ENCODE peak calls at places on chromosomes 13 and 19, in nine cellular contexts. V, H, B, Y, M, G, D, S and K are unnamed samples.

GRCh38 chr13:75607447-75607846 is 28.7 kb upstream of the LMO7 start:
- DNase-seq in V (no peak), H (no peak), B (no peak), Y (no peak), M (no peak), G (no peak), D (no peak), S (no peak), K (no peak)

GRCh38 chr19:18417250-18418033 is 1.8 kb upstream of the SSBP4 start:
- DNase-seq in V (peak; percentile 90), H (no peak), B (peak; percentile 87), Y (peak; percentile 24), M (peak; percentile 56), G (peak; percentile 39), D (peak; percentile 85), S (no peak), K (no peak)

GRCh38 chr19:49436381-49437017 is 4.8 kb downstream of the SLC17A7 start:
- DNase-seq in V (peak; percentile 89), H (no peak), B (no peak), Y (peak; percentile 31), M (no peak), G (peak; percentile 48), D (no peak), S (peak; percentile 86), K (no peak)

GRCh38 chr19:54600228-54600627 is 6.8 kb downstream of the LILRA1 start:
- DNase-seq in V (no peak), H (no peak), B (no peak), Y (no peak), M (no peak), G (no peak), D (no peak), S (no peak), K (no peak)

GRCh38 chr19:50817941-50818858 is 5.4 kb downstream of the KLK1 start:
- DNase-seq in V (peak; percentile 97), H (no peak), B (peak; percentile 68), Y (no peak), M (peak; percentile 11), G (peak; percentile 56), D (no peak), S (peak; percentile 71), K (no peak)

GRCh38 chr13:106530209-106530906 is 5.1 kb downstream of the EFNB2 start:
- DNase-seq in V (no peak), H (no peak), B (no peak), Y (no peak), M (no peak), G (no peak), D (no peak), S (no peak), K (no peak)

GRCh38 chr13:102779426-102780159 is 6.0 kb upstream of the TEX30 start:
- DNase-seq in V (no peak), H (no peak), B (no peak), Y (no peak), M (no peak), G (peak; percentile 37), D (no peak), S (no peak), K (peak; percentile 28)

GRCh38 chr19:1445932-1446712 is 3.8 kb upstream of the APC2 start:
- DNase-seq in V (peak; percentile 95), H (no peak), B (no peak), Y (no peak), M (no peak), G (no peak), D (peak; percentile 86), S (no peak), K (no peak)

GRCh38 chr13:28449826-28450773 is 44.8 kb downstream of the FLT1 start:
- DNase-seq in V (no peak), H (no peak), B (no peak), Y (no peak), M (no peak), G (no peak), D (peak; percentile 5), S (no peak), K (no peak)

GRCh38 chr19:29285878-29286277 is 72.9 kb upstream of the UQCRFS1 start:
- DNase-seq in V (peak; percentile 35), H (no peak), B (no peak), Y (no peak), M (no peak), G (no peak), D (no peak), S (no peak), K (no peak)

GRCh38 chr19:46951236-46951986 is 68.2 kb upstream of the NPAS1 start:
- DNase-seq in V (no peak), H (no peak), B (no peak), Y (no peak), M (no peak), G (no peak), D (no peak), S (no peak), K (no peak)

GRCh38 chr13:103299079-103299478 is 232.9 kb upstream of the SLC10A2 start:
- DNase-seq in V (no peak), H (no peak), B (no peak), Y (no peak), M (no peak), G (no peak), D (no peak), S (no peak), K (no peak)

GRCh38 chr13:40992678-40993077 is 26.4 kb downstream of the ELF1 start:
- DNase-seq in V (no peak), H (no peak), B (no peak), Y (no peak), M (no peak), G (no peak), D (no peak), S (no peak), K (no peak)

GRCh38 chr19:50994129-50994528 is 7.3 kb downstream of the KLK8 start:
- DNase-seq in V (peak; percentile 77), H (no peak), B (no peak), Y (no peak), M (no peak), G (no peak), D (no peak), S (peak; percentile 55), K (no peak)

GRCh38 chr19:55590621-55591020 is 8.7 kb downstream of the FIZ1 start:
- DNase-seq in V (peak; percentile 66), H (no peak), B (no peak), Y (no peak), M (no peak), G (no peak), D (no peak), S (peak; percentile 44), K (no peak)

GRCh38 chr13:87093399-87093798 is 577.8 kb upstream of the SLITRK5 start:
- DNase-seq in V (no peak), H (no peak), B (no peak), Y (no peak), M (no peak), G (no peak), D (no peak), S (no peak), K (no peak)

GRCh38 chr19:4803736-4804695 is 12.5 kb downstream of the FEM1A start:
- DNase-seq in V (peak; percentile 81), H (peak; percentile 38), B (peak; percentile 68), Y (peak; percentile 51), M (peak; percentile 34), G (peak; percentile 33), D (peak; percentile 57), S (peak; percentile 85), K (peak; percentile 53)

GRCh38 chr13:41696163-41697003 is 239.0 kb downstream of the RGCC start:
- DNase-seq in V (no peak), H (no peak), B (no peak), Y (no peak), M (peak; percentile 93), G (no peak), D (peak; percentile 8), S (peak; percentile 14), K (no peak)

GRCh38 chr13:95326695-95327094 is 25.4 kb upstream of the ABCC4 start:
- DNase-seq in V (no peak), H (no peak), B (no peak), Y (no peak), M (no peak), G (no peak), D (no peak), S (no peak), K (no peak)

GRCh38 chr13:84553252-84553651 is 671.0 kb upstream of the SLITRK1 start:
- DNase-seq in V (no peak), H (no peak), B (no peak), Y (no peak), M (no peak), G (no peak), D (peak; percentile 7), S (no peak), K (no peak)

GRCh38 chr19:30942636-30943035 is 406.6 kb downstream of the TSHZ3 start:
- DNase-seq in V (no peak), H (no peak), B (no peak), Y (no peak), M (no peak), G (no peak), D (no peak), S (no peak), K (no peak)

GRCh38 chr19:10763828-10764339 is 46.0 kb downstream of the DNM2 start:
- DNase-seq in V (no peak), H (no peak), B (no peak), Y (no peak), M (no peak), G (no peak), D (no peak), S (no peak), K (no peak)

GRCh38 chr13:114142640-114143490 is 10.4 kb upstream of the RASA3 start:
- DNase-seq in V (no peak), H (no peak), B (peak; percentile 70), Y (peak; percentile 69), M (no peak), G (peak; percentile 84), D (no peak), S (peak; percentile 69), K (no peak)

GRCh38 chr13:37669845-37670244 is 71.3 kb upstream of the POSTN start:
- DNase-seq in V (no peak), H (no peak), B (no peak), Y (no peak), M (no peak), G (no peak), D (no peak), S (no peak), K (no peak)

GRCh38 chr13:49308104-49308875 is 60.6 kb downstream of the CDADC1 start:
- DNase-seq in V (no peak), H (no peak), B (peak; percentile 64), Y (no peak), M (peak; percentile 22), G (no peak), D (no peak), S (no peak), K (no peak)

GRCh38 chr19:55304279-55304978 is 20.6 kb downstream of the BRSK1 start:
- DNase-seq in V (peak; percentile 84), H (no peak), B (no peak), Y (no peak), M (no peak), G (no peak), D (peak; percentile 51), S (peak; percentile 72), K (no peak)

GRCh38 chr13:99356216-99357089 is 49.3 kb upstream of the GPR183 start:
- DNase-seq in V (no peak), H (no peak), B (peak; percentile 56), Y (peak; percentile 60), M (peak; percentile 96), G (peak; percentile 74), D (peak; percentile 2), S (peak; percentile 38), K (no peak)

GRCh38 chr19:3547301-3547731 is 8.3 kb downstream of the TEKTIP1 start:
- DNase-seq in V (no peak), H (no peak), B (peak; percentile 48), Y (no peak), M (no peak), G (no peak), D (no peak), S (peak; percentile 34), K (no peak)

GRCh38 chr19:2507109-2507508 is 31.2 kb downstream of the GADD45B start:
- DNase-seq in V (peak; percentile 42), H (no peak), B (no peak), Y (no peak), M (peak; percentile 60), G (peak; percentile 46), D (no peak), S (peak; percentile 29), K (no peak)

GRCh38 chr13:101512650-101513049 is 60.2 kb downstream of the ITGBL1 start:
- DNase-seq in V (no peak), H (no peak), B (no peak), Y (no peak), M (peak; percentile 37), G (no peak), D (no peak), S (no peak), K (no peak)

GRCh38 chr13:52926971-52927370 is 78.5 kb upstream of the PCDH8 start:
- DNase-seq in V (no peak), H (no peak), B (no peak), Y (no peak), M (no peak), G (no peak), D (no peak), S (no peak), K (no peak)